ENCODE peak calls at places on chromosomes 7 and 10, in four cellular contexts. B, X, I and W are unnamed samples.

GRCh38 chr10:92720306-92721165 is 30.8 kb downstream of the HHEX start:
- DNase-seq in B (no peak), X (no peak), I (no peak), W (no peak)

GRCh38 chr10:95363303-95363912 is 72.6 kb upstream of the PDLIM1 start:
- DNase-seq in B (no peak), X (no peak), I (peak; percentile 12), W (no peak)

GRCh38 chr7:80387634-80388033 is 124.2 kb downstream of the GNAT3 start:
- DNase-seq in B (no peak), X (no peak), I (no peak), W (no peak)

GRCh38 chr7:94975316-94975715 is 67.9 kb downstream of the PPP1R9A start:
- DNase-seq in B (no peak), X (no peak), I (no peak), W (no peak)

GRCh38 chr7:70177166-70177565 is 578.9 kb downstream of the AUTS2 start:
- DNase-seq in B (no peak), X (no peak), I (no peak), W (no peak)

GRCh38 chr7:77223261-77223660 is 23.6 kb upstream of the FGL2 start:
- DNase-seq in B (no peak), X (no peak), I (no peak), W (no peak)

GRCh38 chr7:148436135-148436534 is 154.4 kb upstream of the C7orf33 start:
- DNase-seq in B (no peak), X (no peak), I (no peak), W (no peak)

GRCh38 chr7:79965946-79966345 is 168.7 kb upstream of the GNAI1 start:
- DNase-seq in B (no peak), X (no peak), I (no peak), W (no peak)

GRCh38 chr10:95217476-95217875 is 23.4 kb downstream of the ACSM6 start:
- DNase-seq in B (no peak), X (no peak), I (no peak), W (no peak)

GRCh38 chr7:24980695-24981543 is 941 bp upstream of the OSBPL3 start:
- DNase-seq in B (peak; percentile 57), X (no peak), I (peak; percentile 25), W (peak; percentile 43)

GRCh38 chr10:44306762-44307161 is 78.1 kb downstream of the CXCL12 start:
- DNase-seq in B (no peak), X (no peak), I (no peak), W (no peak)

GRCh38 chr7:96361116-96361857 is 39.4 kb upstream of the SLC25A13 start:
- DNase-seq in B (no peak), X (no peak), I (no peak), W (no peak)

GRCh38 chr7:514651-515598 is 4.7 kb downstream of the PDGFA start:
- DNase-seq in B (no peak), X (no peak), I (no peak), W (peak; percentile 64)

GRCh38 chr10:125035136-125035535 is 93.2 kb downstream of the ZRANB1 start:
- DNase-seq in B (no peak), X (no peak), I (no peak), W (no peak)

GRCh38 chr10:98074315-98074911 is 44.0 kb upstream of the CRTAC1 start:
- DNase-seq in B (no peak), X (no peak), I (peak; percentile 2), W (peak; percentile 36)

GRCh38 chr10:74206727-74207126 is 55.7 kb downstream of the ADK start:
- DNase-seq in B (no peak), X (no peak), I (no peak), W (no peak)

GRCh38 chr10:93573051-93573909 is 6.8 kb downstream of the FFAR4 start:
- DNase-seq in B (peak; percentile 78), X (no peak), I (no peak), W (peak; percentile 40)

GRCh38 chr7:30635798-30636197 is 41.1 kb downstream of the GARS1 start:
- DNase-seq in B (no peak), X (no peak), I (no peak), W (no peak)

GRCh38 chr10:33066558-33067236 is 108.7 kb upstream of the ITGB1 start:
- DNase-seq in B (no peak), X (no peak), I (no peak), W (no peak)

GRCh38 chr7:27156508-27156898 is at the start of gene HOXA7:
- DNase-seq in B (no peak), X (no peak), I (no peak), W (peak; percentile 21)

GRCh38 chr7:2079332-2080068 is 153.2 kb downstream of the MAD1L1 start:
- DNase-seq in B (no peak), X (no peak), I (no peak), W (no peak)

GRCh38 chr7:105157278-105157677 is 143.3 kb downstream of the KMT2E start:
- DNase-seq in B (no peak), X (no peak), I (no peak), W (no peak)

GRCh38 chr7:43071604-43072003 is 40.8 kb upstream of the HECW1 start:
- DNase-seq in B (no peak), X (no peak), I (peak; percentile 22), W (no peak)

GRCh38 chr10:69491611-69492010 is 40.3 kb downstream of the TSPAN15 start:
- DNase-seq in B (no peak), X (no peak), I (no peak), W (peak; percentile 22)

GRCh38 chr10:73965890-73966768 is 31.8 kb upstream of the VCL start:
- DNase-seq in B (peak; percentile 83), X (no peak), I (no peak), W (peak; percentile 78)

GRCh38 chr7:139673230-139673629 is 104.6 kb downstream of the HIPK2 start:
- DNase-seq in B (no peak), X (no peak), I (no peak), W (no peak)

GRCh38 chr10:102713483-102713813 is 749 bp downstream of the ARL3 start:
- DNase-seq in B (no peak), X (no peak), I (peak; percentile 69), W (no peak)

GRCh38 chr10:124545346-124545745 is 83.7 kb downstream of the LHPP start:
- DNase-seq in B (peak; percentile 39), X (no peak), I (no peak), W (no peak)

GRCh38 chr10:91381562-91381923 is 28.6 kb upstream of the HECTD2 start:
- DNase-seq in B (no peak), X (no peak), I (no peak), W (peak; percentile 32)

GRCh38 chr7:152871005-152871677 is 111.6 kb downstream of the ACTR3B start:
- DNase-seq in B (no peak), X (no peak), I (no peak), W (no peak)